ENCODE peak calls at places on chromosomes 12 and 14, in four cellular contexts. One of them, this sample, is unnamed. For H3K27me3, the result is how much of the 10 kb centered on the place peaks cover.

GRCh38 chr12:30045171-30045570 is 261.4 kb upstream of the TMTC1 start:
- DNase-seq in hepatocyte: no peak
- DNase-seq in psoas muscle: no peak
- DNase-seq in RWPE2: no peak
- DNase-seq in this sample: no peak

GRCh38 chr12:127041985-127042625 is 1224.9 kb upstream of the TMEM132C start:
- DNase-seq in hepatocyte: no peak
- DNase-seq in psoas muscle: no peak
- DNase-seq in RWPE2: no peak
- DNase-seq in this sample: no peak

GRCh38 chr14:67526676-67527459 is 6.2 kb upstream of the PLEKHH1 start:
- DNase-seq in psoas muscle: peak
- DNase-seq in RWPE2: no peak
- DNase-seq in hepatocyte: peak
- DNase-seq in this sample: peak

GRCh38 chr12:1630827-1631591 is 2.0 kb downstream of the WNT5B start:
- DNase-seq in RWPE2: no peak
- DNase-seq in psoas muscle: peak
- DNase-seq in hepatocyte: peak
- DNase-seq in this sample: peak

GRCh38 chr14:84927096-84927910 is 602.6 kb upstream of the FLRT2 start:
- DNase-seq in RWPE2: no peak
- DNase-seq in psoas muscle: no peak
- DNase-seq in hepatocyte: no peak
- DNase-seq in this sample: no peak

GRCh38 chr12:27965966-27966365 is 6.6 kb downstream of the PTHLH start:
- DNase-seq in psoas muscle: no peak
- DNase-seq in RWPE2: no peak
- DNase-seq in hepatocyte: no peak
- DNase-seq in this sample: no peak

GRCh38 chr14:23153891-23154796 is 29.3 kb downstream of the SLC7A8 start:
- DNase-seq in psoas muscle: peak
- DNase-seq in RWPE2: peak
- DNase-seq in hepatocyte: peak
- DNase-seq in this sample: no peak

GRCh38 chr12:53046655-53047220 is 3.1 kb upstream of the TNS2 start:
- DNase-seq in RWPE2: no peak
- DNase-seq in psoas muscle: peak
- DNase-seq in hepatocyte: no peak
- DNase-seq in this sample: peak

GRCh38 chr12:70045514-70045913 is 197.7 kb upstream of the CNOT2 start:
- DNase-seq in RWPE2: no peak
- DNase-seq in psoas muscle: no peak
- DNase-seq in hepatocyte: no peak
- DNase-seq in this sample: no peak

GRCh38 chr12:6950944-6951540 is at the start of gene PTPN6:
- DNase-seq in RWPE2: peak
- DNase-seq in psoas muscle: peak
- DNase-seq in hepatocyte: no peak
- DNase-seq in this sample: no peak

GRCh38 chr12:98424726-98425401 is 90.5 kb upstream of the TMPO start:
- DNase-seq in psoas muscle: peak
- DNase-seq in hepatocyte: peak
- DNase-seq in RWPE2: peak
- DNase-seq in this sample: peak

GRCh38 chr14:63852271-63852816 is 460 bp upstream of the SYNE2 start:
- DNase-seq in hepatocyte: no peak
- DNase-seq in psoas muscle: no peak
- DNase-seq in RWPE2: no peak
- DNase-seq in this sample: no peak

GRCh38 chr14:92173668-92174067 is 51.9 kb downstream of the CPSF2 start:
- DNase-seq in RWPE2: no peak
- DNase-seq in hepatocyte: no peak
- DNase-seq in psoas muscle: no peak
- DNase-seq in this sample: no peak

GRCh38 chr12:18432211-18432610 is 170.9 kb downstream of the PIK3C2G start:
- DNase-seq in psoas muscle: no peak
- DNase-seq in RWPE2: no peak
- DNase-seq in hepatocyte: no peak
- DNase-seq in this sample: peak

GRCh38 chr14:24513009-24513408 is 4.9 kb upstream of the CMA1 start:
- DNase-seq in RWPE2: no peak
- DNase-seq in hepatocyte: no peak
- DNase-seq in psoas muscle: no peak
- DNase-seq in this sample: peak

GRCh38 chr12:32603858-32604257 is 75.2 kb upstream of the DNM1L start:
- DNase-seq in RWPE2: no peak
- DNase-seq in psoas muscle: no peak
- DNase-seq in hepatocyte: no peak
- DNase-seq in this sample: no peak

GRCh38 chr14:83826838-83827237 is 1703.1 kb upstream of the FLRT2 start:
- DNase-seq in hepatocyte: no peak
- DNase-seq in psoas muscle: no peak
- DNase-seq in RWPE2: no peak
- DNase-seq in this sample: peak

GRCh38 chr12:32568241-32568640 is 110.9 kb upstream of the DNM1L start:
- DNase-seq in RWPE2: no peak
- DNase-seq in hepatocyte: no peak
- DNase-seq in psoas muscle: no peak
- DNase-seq in this sample: no peak

GRCh38 chr12:107564946-107565345 is 120.7 kb upstream of the PWP1 start:
- DNase-seq in RWPE2: no peak
- DNase-seq in psoas muscle: no peak
- DNase-seq in hepatocyte: peak
- DNase-seq in this sample: peak

GRCh38 chr12:32139064-32139421 is 32.4 kb downstream of the BICD1 start:
- DNase-seq in psoas muscle: no peak
- DNase-seq in RWPE2: no peak
- DNase-seq in hepatocyte: peak
- DNase-seq in this sample: no peak

GRCh38 chr12:32302218-32302826 is 97.0 kb upstream of the FGD4 start:
- DNase-seq in psoas muscle: no peak
- DNase-seq in hepatocyte: peak
- DNase-seq in RWPE2: no peak
- DNase-seq in this sample: peak

GRCh38 chr12:96824074-96824837 is 82.8 kb upstream of the NEDD1 start:
- DNase-seq in hepatocyte: no peak
- DNase-seq in psoas muscle: no peak
- DNase-seq in RWPE2: no peak
- DNase-seq in this sample: no peak

GRCh38 chr12:69046920-69047319 is 113.9 kb upstream of the CPM start:
- DNase-seq in RWPE2: no peak
- DNase-seq in hepatocyte: no peak
- DNase-seq in psoas muscle: no peak
- DNase-seq in this sample: no peak

GRCh38 chr14:95150910-95151309 is 6.4 kb downstream of the DICER1 start:
- DNase-seq in RWPE2: no peak
- DNase-seq in hepatocyte: no peak
- DNase-seq in psoas muscle: no peak
- DNase-seq in this sample: peak

GRCh38 chr12:93336344-93336743 is 41.4 kb upstream of the NUDT4 start:
- DNase-seq in hepatocyte: no peak
- DNase-seq in psoas muscle: no peak
- DNase-seq in RWPE2: no peak
- DNase-seq in this sample: peak

GRCh38 chr12:41348198-41348597 is 160.1 kb downstream of the PDZRN4 start:
- DNase-seq in hepatocyte: no peak
- DNase-seq in psoas muscle: no peak
- DNase-seq in RWPE2: no peak
- DNase-seq in this sample: no peak

GRCh38 chr12:76688001-76688400 is 75.9 kb upstream of the ZDHHC17 start:
- DNase-seq in RWPE2: no peak
- DNase-seq in psoas muscle: no peak
- DNase-seq in hepatocyte: no peak
- DNase-seq in this sample: no peak

GRCh38 chr12:105279460-105280056 is 43.6 kb upstream of the APPL2 start:
- DNase-seq in RWPE2: no peak
- DNase-seq in psoas muscle: no peak
- DNase-seq in hepatocyte: peak
- DNase-seq in this sample: peak

GRCh38 chr12:88298761-88299242 is 156.7 kb downstream of the TMTC3 start:
- DNase-seq in psoas muscle: no peak
- DNase-seq in RWPE2: no peak
- DNase-seq in hepatocyte: no peak
- DNase-seq in this sample: no peak

GRCh38 chr12:48881652-48882324 is 16.1 kb upstream of the RND1 start:
- DNase-seq in psoas muscle: no peak
- DNase-seq in hepatocyte: no peak
- DNase-seq in RWPE2: no peak
- DNase-seq in this sample: no peak

GRCh38 chr12:115294443-115295133 is 610.6 kb upstream of the TBX3 start:
- DNase-seq in hepatocyte: peak
- DNase-seq in RWPE2: no peak
- DNase-seq in psoas muscle: no peak
- DNase-seq in this sample: no peak

GRCh38 chr12:52141306-52141705 is 50.5 kb downstream of the KRT80 start:
- DNase-seq in RWPE2: no peak
- DNase-seq in hepatocyte: no peak
- DNase-seq in psoas muscle: no peak
- DNase-seq in this sample: no peak

GRCh38 chr14:54662491-54663116 is 95.7 kb downstream of the SAMD4A start:
- DNase-seq in psoas muscle: no peak
- DNase-seq in RWPE2: no peak
- DNase-seq in hepatocyte: no peak
- DNase-seq in this sample: no peak

GRCh38 chr14:97655169-97655948 is 858.2 kb downstream of the VRK1 start:
- DNase-seq in hepatocyte: peak
- DNase-seq in RWPE2: no peak
- DNase-seq in psoas muscle: no peak
- DNase-seq in this sample: no peak

DNA sequence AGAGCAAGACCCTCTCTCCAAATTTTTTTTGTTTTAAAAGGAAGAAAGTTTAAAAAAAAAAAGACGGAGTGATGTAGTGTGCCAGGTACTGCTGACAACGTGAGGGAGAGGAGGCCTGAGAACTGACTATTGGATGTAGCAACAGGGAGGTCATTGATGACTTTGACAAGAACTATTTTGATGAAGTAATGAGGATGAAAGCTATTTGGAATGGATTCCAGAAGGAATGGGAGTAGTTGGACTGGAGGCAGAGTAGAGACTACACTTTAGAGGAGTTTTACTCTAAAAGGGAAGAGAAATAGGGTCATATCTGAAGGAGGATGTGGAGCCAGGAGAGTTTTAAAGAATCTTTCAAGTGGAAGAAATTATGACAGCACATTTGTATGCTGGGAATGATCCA is 27.8 kb upstream of the SLC38A2 start:
- DNase-seq in RWPE2: no peak
- DNase-seq in hepatocyte: no peak
- DNase-seq in psoas muscle: no peak
- DNase-seq in this sample: no peak
- H3K27me3 ChIP-seq in RWPE2: under half
- H3K27me3 ChIP-seq in hepatocyte: under half
- H3K27me3 ChIP-seq in psoas muscle: under half
- H3K27me3 ChIP-seq in this sample: under half

GRCh38 chr14:98931911-98932310 is 340.1 kb downstream of the BCL11B start:
- DNase-seq in RWPE2: peak
- DNase-seq in psoas muscle: no peak
- DNase-seq in hepatocyte: no peak
- DNase-seq in this sample: no peak
- H3K27me3 ChIP-seq in RWPE2: under half
- H3K27me3 ChIP-seq in psoas muscle: under half
- H3K27me3 ChIP-seq in hepatocyte: under half
- H3K27me3 ChIP-seq in this sample: under half

DNA sequence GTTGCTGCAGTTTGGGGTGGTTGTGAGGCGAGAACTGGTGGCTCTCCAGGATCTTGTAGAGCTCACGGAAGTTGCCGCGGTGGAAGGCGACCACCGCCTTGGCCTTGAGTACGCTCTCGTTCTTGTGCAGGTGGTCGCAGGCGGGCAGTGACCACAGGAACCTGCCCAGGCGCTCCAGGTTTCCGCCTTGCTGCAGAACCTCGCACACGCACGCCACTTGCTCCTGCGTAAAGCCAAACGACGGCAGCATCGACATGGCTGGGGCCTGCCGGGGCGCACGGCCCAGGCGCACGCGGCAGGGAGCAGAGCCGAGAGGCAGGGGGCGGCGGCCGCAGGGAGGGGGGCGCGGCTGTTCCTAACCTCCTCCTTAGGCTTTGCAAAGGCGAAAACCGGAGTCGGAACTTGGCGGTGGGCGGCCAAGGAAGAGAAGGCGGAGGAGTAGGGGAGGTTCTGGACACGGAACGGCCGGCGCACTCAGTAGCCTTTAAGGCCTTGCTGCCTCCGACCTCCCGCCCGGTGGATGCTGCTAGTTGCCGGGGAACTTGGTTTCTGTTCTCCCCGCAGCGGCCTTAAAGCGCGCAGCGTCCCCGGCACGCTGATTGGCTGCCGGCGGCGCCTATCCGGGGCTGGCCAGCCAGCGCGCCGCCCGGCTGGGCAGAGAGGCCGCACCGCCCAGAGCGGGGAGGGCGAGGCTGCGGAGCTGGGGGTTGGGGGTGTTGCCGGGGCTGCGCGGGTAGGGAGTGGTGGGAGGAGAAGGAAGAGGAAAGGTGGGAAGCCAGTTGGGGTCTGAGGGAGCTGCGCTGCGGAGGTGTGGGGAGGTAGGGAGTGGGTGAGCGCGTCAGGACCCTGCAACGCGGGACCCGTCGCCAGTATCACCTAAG is at the start of gene SIX1:
- DNase-seq in RWPE2: peak
- DNase-seq in hepatocyte: peak
- DNase-seq in psoas muscle: peak
- DNase-seq in this sample: peak
- H3K27me3 ChIP-seq in RWPE2: under half
- H3K27me3 ChIP-seq in hepatocyte: half or more
- H3K27me3 ChIP-seq in psoas muscle: under half
- H3K27me3 ChIP-seq in this sample: under half

DNA sequence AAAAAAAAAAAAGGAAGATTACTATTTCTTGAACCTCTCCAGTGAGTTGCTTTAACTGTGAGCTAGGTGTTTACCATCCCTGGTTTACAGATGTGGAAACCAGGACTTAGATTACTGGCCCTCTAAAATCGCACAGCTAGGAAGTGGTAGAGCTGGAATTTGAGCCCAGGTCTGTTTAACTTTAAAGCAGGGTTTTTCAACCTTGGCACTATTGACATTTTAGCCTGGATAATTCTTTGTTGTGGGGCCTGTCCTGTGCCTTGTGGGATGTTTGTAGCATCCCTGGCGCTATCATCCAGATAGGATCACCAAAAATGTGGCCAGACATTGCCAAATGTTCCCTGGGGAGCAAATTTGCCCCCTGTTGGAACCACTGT is 28.5 kb upstream of the SMOC1 start:
- DNase-seq in hepatocyte: peak
- DNase-seq in psoas muscle: no peak
- DNase-seq in RWPE2: no peak
- DNase-seq in this sample: no peak
- H3K27me3 ChIP-seq in hepatocyte: under half
- H3K27me3 ChIP-seq in psoas muscle: under half
- H3K27me3 ChIP-seq in RWPE2: under half
- H3K27me3 ChIP-seq in this sample: under half